ENCODE peak calls at places on chromosomes 3 and 15, in nine cellular contexts. L is brain microvascular endothelial cell, Q is lung, E is AG09309, M is fibroblast of pulmonary artery, I is fibroblast of lung, Z is A549, O is psoas muscle, Y is right lobe of liver. U is an unnamed sample.

GRCh38 chr15:90087454-90088154 is 14.7 kb downstream of the IDH2 start:
- DNase-seq in Y (peak; percentile 61), Q (no peak), E (no peak), Z (peak; percentile 85), O (no peak), I (peak; percentile 38), L (no peak), M (peak; percentile 43), U (peak; percentile 35)

GRCh38 chr3:39752751-39753150 is 56.7 kb upstream of the MYRIP start:
- DNase-seq in I (no peak), M (peak; percentile 14), Q (no peak), L (no peak), O (no peak), Y (no peak), E (no peak), Z (no peak), U (no peak)

GRCh38 chr15:51621917-51622268 is 678 bp downstream of the DMXL2 start:
- DNase-seq in O (peak; percentile 33), Q (peak; percentile 49), I (peak; percentile 61), E (no peak), L (peak; percentile 57), Z (peak; percentile 69), M (peak; percentile 67), Y (peak; percentile 66), U (peak; percentile 66)

GRCh38 chr3:162130582-162130981 is 634.0 kb downstream of the OTOL1 start:
- DNase-seq in O (no peak), I (no peak), E (no peak), M (no peak), Y (no peak), L (no peak), Q (no peak), Z (no peak), U (no peak)

GRCh38 chr15:92666780-92667179 is 11.2 kb upstream of the FAM174B start:
- DNase-seq in O (peak; percentile 53), M (peak; percentile 43), Z (peak; percentile 76), L (no peak), Y (peak; percentile 74), Q (peak; percentile 59), E (no peak), I (peak; percentile 39), U (no peak)

GRCh38 chr15:69749797-69750196 is 297.2 kb downstream of the RPLP1 start:
- DNase-seq in Q (no peak), E (no peak), I (peak; percentile 17), Y (no peak), Z (peak; percentile 20), O (no peak), L (no peak), M (peak; percentile 21), U (no peak)

GRCh38 chr3:186142556-186142955 is 33.7 kb upstream of the ETV5 start:
- DNase-seq in Y (no peak), O (no peak), Z (no peak), E (no peak), M (no peak), Q (no peak), L (peak; percentile 21), I (no peak), U (no peak)

GRCh38 chr3:83438177-83438576 is 1520.6 kb upstream of the CADM2 start:
- DNase-seq in Q (no peak), Z (no peak), Y (no peak), L (peak; percentile 0), O (no peak), I (no peak), E (no peak), M (no peak), U (no peak)

GRCh38 chr3:187319699-187320302 is 28.3 kb upstream of the MASP1 start:
- DNase-seq in I (peak; percentile 32), E (peak; percentile 42), Y (no peak), M (peak; percentile 73), O (peak; percentile 50), Z (peak; percentile 58), Q (peak; percentile 45), L (peak; percentile 77), U (peak; percentile 42)

GRCh38 chr15:99925661-99926461 is 192.6 kb upstream of the LYSMD4 start:
- DNase-seq in I (peak; percentile 6), M (peak; percentile 10), O (peak; percentile 65), Z (peak; percentile 63), Q (peak; percentile 75), L (no peak), E (no peak), Y (peak; percentile 84), U (peak; percentile 38)

GRCh38 chr3:13570391-13571194 is 21.7 kb downstream of the FBLN2 start:
- DNase-seq in Y (no peak), O (peak; percentile 5), Q (no peak), M (no peak), L (no peak), Z (peak; percentile 10), I (no peak), E (no peak), U (no peak)

GRCh38 chr3:16798738-16799137 is 86.0 kb upstream of the PLCL2 start:
- DNase-seq in M (no peak), E (no peak), Z (no peak), L (no peak), I (no peak), Y (no peak), Q (no peak), O (no peak), U (no peak)

GRCh38 chr15:76333720-76334437 is 2.7 kb upstream of the ISL2 start:
- DNase-seq in E (no peak), Y (no peak), M (no peak), O (no peak), Q (no peak), Z (peak; percentile 75), I (no peak), L (no peak), U (peak; percentile 26)
- TF ChIP-seq CTCF in E (peak; percentile 34), Y (peak; percentile 21), M (peak; percentile 22), O (no peak), Q (no peak), Z (peak; percentile 70), I (peak; percentile 10), L (peak; percentile 69), U (no peak)

DNA sequence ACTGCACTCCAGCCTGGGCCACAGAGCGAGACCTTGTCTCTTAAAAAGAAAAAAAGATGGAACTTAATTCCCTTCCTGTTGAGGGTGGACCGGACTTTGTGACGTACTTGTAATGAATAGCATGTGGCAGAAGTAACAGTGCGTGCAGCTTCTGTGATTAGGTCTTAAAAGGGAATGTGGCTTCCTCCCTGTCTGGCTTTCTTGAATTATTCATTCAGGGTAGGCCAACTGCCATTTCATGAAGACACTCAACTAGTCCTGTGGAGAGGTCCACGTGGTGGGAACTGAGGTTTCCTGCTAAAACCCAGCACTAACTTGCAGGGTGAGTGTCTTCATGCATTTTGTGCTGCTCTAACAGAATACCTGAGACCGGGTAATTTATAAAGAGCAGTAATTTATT is 98.9 kb upstream of the PIAS1 start:
- DNase-seq in I (no peak), M (no peak), O (no peak), L (no peak), Q (no peak), Z (no peak), Y (no peak), E (no peak), U (peak; percentile 59)
- H3K4me3 ChIP-seq in I (no peak overlapping the region), M (no peak overlapping the region), O (no peak overlapping the region), L (no peak overlapping the region), Q (no peak overlapping the region), Z (no peak overlapping the region), Y (no peak overlapping the region), E (no peak overlapping the region), U (no peak overlapping the region)

GRCh38 chr3:54083901-54084300 is 38.5 kb upstream of the CACNA2D3 start:
- DNase-seq in O (no peak), M (no peak), Z (no peak), E (no peak), Q (no peak), L (no peak), I (no peak), Y (no peak), U (no peak)

GRCh38 chr3:54085936-54086335 is 36.4 kb upstream of the CACNA2D3 start:
- DNase-seq in E (no peak), M (no peak), Z (no peak), Q (no peak), Y (no peak), I (no peak), O (no peak), L (no peak), U (no peak)

GRCh38 chr3:54087581-54088410 is 34.6 kb upstream of the CACNA2D3 start:
- DNase-seq in L (no peak), E (no peak), I (no peak), Y (no peak), O (no peak), Z (no peak), M (peak; percentile 29), Q (no peak), U (no peak)

DNA sequence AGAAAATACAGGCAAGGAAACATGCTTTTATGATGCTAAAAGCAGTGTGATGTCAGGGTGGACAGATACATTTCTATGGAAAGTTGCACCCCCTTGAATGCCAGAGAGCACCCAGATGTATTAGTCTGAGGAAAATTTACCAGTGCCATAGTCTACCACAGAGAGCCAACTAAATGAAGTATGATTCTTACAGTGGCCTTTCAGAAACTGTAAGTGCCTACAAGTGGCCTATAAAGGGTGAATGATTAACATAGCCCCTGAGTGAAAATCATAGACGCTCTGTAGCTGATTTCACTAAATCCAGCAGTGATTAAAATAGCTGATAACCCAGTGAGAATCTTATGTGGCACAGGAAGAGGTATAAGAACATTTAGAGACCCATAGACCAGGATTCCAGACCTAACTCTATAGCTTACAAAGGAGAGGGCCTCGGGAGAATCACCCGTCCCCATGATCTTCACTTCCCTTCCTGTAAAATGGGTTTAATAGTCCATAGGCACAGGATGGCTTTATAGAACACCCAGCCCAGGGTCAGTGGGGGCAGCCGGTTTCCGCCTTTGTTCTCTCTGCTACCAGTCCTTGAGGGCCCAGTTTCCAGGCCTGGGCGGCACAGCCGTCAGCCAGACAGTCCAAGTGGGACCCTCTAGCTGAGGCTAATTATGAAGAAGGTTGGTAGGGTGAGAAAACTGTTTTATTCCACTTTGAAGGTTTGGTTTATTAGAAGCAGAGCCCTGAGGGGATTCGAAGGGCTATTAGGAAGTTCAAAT is 35.5 kb upstream of the CACNA2D3 start:
- DNase-seq in L (no peak), Q (no peak), O (no peak), I (no peak), E (no peak), Z (no peak), M (no peak), Y (no peak), U (no peak)
- TF ChIP-seq CTCF in L (no peak), Q (no peak), O (no peak), I (no peak), E (no peak), Z (no peak), M (no peak), Y (no peak), U (no peak)

DNA sequence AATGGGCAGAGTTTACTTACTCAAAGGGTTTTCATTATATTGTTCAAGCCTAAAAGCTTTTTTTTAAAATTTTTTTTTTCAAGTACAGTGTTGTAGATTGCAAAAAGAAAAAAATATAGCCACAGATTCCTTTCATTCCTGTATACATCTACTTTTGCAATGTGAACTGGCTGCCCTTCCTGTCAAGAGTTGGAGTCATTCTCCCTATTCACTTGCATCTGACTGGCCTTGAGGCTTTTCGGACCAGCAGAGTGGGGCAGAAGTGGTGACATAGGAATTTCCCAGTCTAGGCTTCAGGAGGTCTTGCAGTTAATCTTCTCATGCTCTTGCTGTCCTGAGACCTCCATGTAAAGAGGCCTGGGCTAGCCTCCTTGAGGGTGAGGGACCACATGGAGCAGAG is 218.3 kb upstream of the CFAP20DC start:
- DNase-seq in M (peak; percentile 17), Z (no peak), Y (no peak), Q (no peak), E (no peak), O (no peak), L (peak; percentile 33), I (no peak), U (no peak)
- H3K4me3 ChIP-seq in M (no peak overlapping the region), Z (no peak overlapping the region), Y (no peak overlapping the region), Q (no peak overlapping the region), E (no peak overlapping the region), O (no peak overlapping the region), L (no peak overlapping the region), I (no peak overlapping the region), U (no peak overlapping the region)

GRCh38 chr3:64559658-64560057 is 128.1 kb downstream of the ADAMTS9 start:
- DNase-seq in M (no peak), Y (no peak), I (peak; percentile 42), Z (no peak), Q (no peak), L (no peak), O (no peak), E (no peak), U (no peak)
- TF ChIP-seq CTCF in M (no peak), Y (no peak), I (no peak), Z (no peak), Q (no peak), L (no peak), O (no peak), E (no peak), U (no peak)

U was measured in HL-60.